ENCODE peak calls at places on chromosomes 1 and 21, in six cellular contexts. Y, V, N, F, E and U are unnamed samples.

GRCh38 chr1:77056525-77056924 is 162.7 kb downstream of the PIGK start:
- DNase-seq in Y (no peak), F (no peak), E (no peak), V (no peak), N (no peak), U (no peak)

GRCh38 chr1:94063379-94063778 is 57.6 kb downstream of the ABCA4 start:
- DNase-seq in F (peak; percentile 71), V (peak; percentile 81), Y (no peak), E (peak; percentile 64), N (no peak), U (peak; percentile 44)

GRCh38 chr21:46110499-46111192 is 12.7 kb downstream of the COL6A2 start:
- DNase-seq in E (peak; percentile 61), V (peak; percentile 70), F (peak; percentile 67), Y (peak; percentile 3), N (no peak), U (peak; percentile 10)

GRCh38 chr21:29621525-29621924 is 318.3 kb downstream of the GRIK1 start:
- DNase-seq in V (no peak), E (no peak), F (no peak), Y (no peak), N (no peak), U (no peak)

GRCh38 chr1:166819982-166820381 is 19.3 kb upstream of the POGK start:
- DNase-seq in Y (no peak), F (no peak), V (no peak), N (no peak), E (no peak), U (no peak)

GRCh38 chr1:41637367-41637766 is 152.9 kb upstream of the EDN2 start:
- DNase-seq in N (no peak), E (no peak), F (no peak), Y (no peak), V (no peak), U (no peak)

GRCh38 chr1:185864889-185865288 is 130.7 kb downstream of the HMCN1 start:
- DNase-seq in V (no peak), E (no peak), N (no peak), Y (no peak), F (no peak), U (no peak)

GRCh38 chr1:217019475-217019874 is 296.2 kb upstream of the ESRRG start:
- DNase-seq in V (no peak), F (no peak), N (no peak), E (no peak), Y (no peak), U (no peak)

GRCh38 chr1:99603699-99604595 is 42.0 kb upstream of the PALMD start:
- DNase-seq in Y (no peak), V (no peak), N (no peak), F (no peak), E (no peak), U (no peak)

GRCh38 chr1:206506803-206507394 is 432 bp upstream of the RASSF5 start:
- DNase-seq in F (no peak), V (no peak), Y (no peak), E (no peak), N (no peak), U (peak; percentile 47)

GRCh38 chr1:6996371-6996770 is 211.1 kb downstream of the CAMTA1 start:
- DNase-seq in F (no peak), Y (no peak), E (no peak), N (no peak), V (no peak), U (no peak)

GRCh38 chr1:147585640-147586383 is 44.5 kb downstream of the BCL9 start:
- DNase-seq in Y (no peak), E (no peak), V (no peak), N (no peak), F (no peak), U (peak; percentile 57)

GRCh38 chr1:246566808-246567154 is 525 bp downstream of the CNST start:
- DNase-seq in E (no peak), N (no peak), Y (no peak), F (peak; percentile 59), V (no peak), U (no peak)

GRCh38 chr1:187409341-187409740 is 580.6 kb downstream of the PLA2G4A start:
- DNase-seq in F (no peak), Y (no peak), V (no peak), E (no peak), N (no peak), U (no peak)

GRCh38 chr1:113659010-113659409 is 100.3 kb downstream of the PHTF1 start:
- DNase-seq in V (no peak), N (no peak), Y (no peak), E (no peak), F (no peak), U (no peak)

GRCh38 chr1:17372955-17373354 is 959 bp downstream of the PADI6 start:
- DNase-seq in F (no peak), Y (no peak), E (no peak), N (no peak), V (no peak), U (no peak)

GRCh38 chr1:161949543-161949942 is 74.1 kb downstream of the OLFML2B start:
- DNase-seq in V (no peak), F (no peak), Y (no peak), N (no peak), E (no peak), U (no peak)

GRCh38 chr1:27341525-27342252 is at the start of gene SYTL1:
- DNase-seq in E (no peak), Y (peak; percentile 72), V (no peak), F (no peak), N (no peak), U (no peak)

GRCh38 chr1:184882649-184883303 is 91.5 kb downstream of the NIBAN1 start:
- DNase-seq in N (no peak), V (no peak), E (peak; percentile 54), F (peak; percentile 63), Y (peak; percentile 68), U (no peak)

GRCh38 chr1:159826436-159827101 is at the start of gene SLAMF8:
- DNase-seq in N (no peak), F (peak; percentile 48), Y (no peak), V (no peak), E (no peak), U (no peak)

GRCh38 chr1:38527373-38527966 is 332.1 kb downstream of the RRAGC start:
- DNase-seq in Y (peak; percentile 68), E (no peak), F (no peak), V (no peak), N (no peak), U (no peak)

GRCh38 chr1:205056188-205056611 is 13.2 kb downstream of the CNTN2 start:
- DNase-seq in V (no peak), N (no peak), E (no peak), F (no peak), Y (no peak), U (no peak)

GRCh38 chr1:234102591-234102990 is 198.1 kb downstream of the SLC35F3 start:
- DNase-seq in V (no peak), N (no peak), F (peak; percentile 32), Y (no peak), E (no peak), U (no peak)

GRCh38 chr21:38806153-38806941 is 618 bp downstream of the ETS2 start:
- DNase-seq in F (peak; percentile 44), E (no peak), V (peak; percentile 69), Y (no peak), N (no peak), U (no peak)

DNA sequence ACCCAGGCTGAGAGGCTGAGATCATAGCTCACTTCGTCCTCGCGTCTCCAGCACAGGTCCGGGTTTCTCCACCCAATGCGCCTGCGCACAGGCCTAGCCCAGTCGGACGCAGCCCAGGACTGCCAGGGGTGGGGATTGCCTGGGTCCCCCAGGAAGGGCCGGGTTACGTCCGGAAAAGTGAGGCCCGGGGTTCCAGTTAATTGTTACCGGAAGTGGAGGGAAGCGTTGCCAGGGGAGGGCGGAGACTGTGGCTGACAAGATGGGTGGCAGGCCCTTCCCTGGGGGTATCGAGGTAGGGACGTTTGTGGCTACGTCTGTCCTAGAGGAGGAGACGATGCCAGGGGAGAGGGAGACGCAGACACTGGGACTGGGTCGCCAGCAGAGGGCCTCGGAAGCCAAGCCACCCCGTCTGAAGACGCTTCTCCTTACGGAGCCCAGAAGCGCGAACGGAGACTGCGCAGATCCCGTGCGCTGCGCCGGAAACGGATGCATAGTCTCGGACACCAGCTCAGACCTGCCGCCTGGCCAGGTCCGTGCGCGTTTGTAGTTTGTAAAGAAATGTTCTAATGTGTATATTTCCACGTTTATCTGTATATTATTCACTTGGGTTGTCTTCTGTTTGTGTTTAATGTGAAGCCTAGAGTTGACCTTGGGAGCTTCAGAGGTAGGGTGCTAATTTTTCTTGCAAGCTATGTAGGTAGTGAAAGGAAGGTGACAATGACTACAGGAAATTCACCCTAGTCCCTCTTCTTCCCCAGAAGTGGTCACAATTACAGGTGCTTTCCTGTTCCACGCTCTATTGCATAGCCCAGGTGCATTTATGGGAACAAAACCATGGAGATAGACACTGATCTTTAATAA is 7.3 kb downstream of the RSRP1 start:
- DNase-seq in E (peak; percentile 89), V (peak; percentile 91), N (peak; percentile 61), F (peak; percentile 90), Y (peak; percentile 92), U (peak; percentile 97)
- TF ChIP-seq POLR2A in E (no peak), V (no peak), N (no peak), F (peak; percentile 47), Y (peak; percentile 32), U (peak; percentile 74)

GRCh38 chr1:178575611-178576331 is 62.9 kb downstream of the TEX35 start:
- DNase-seq in V (no peak), F (no peak), N (no peak), E (no peak), Y (no peak), U (no peak)
- H3K4me1 ChIP-seq in V (no peaks in the 10 kb centered on the region), F (peaks cover 9% of the 10 kb centered on the region), N (no peaks in the 10 kb centered on the region), E (no peaks in the 10 kb centered on the region), Y (no peaks in the 10 kb centered on the region), U (no peaks in the 10 kb centered on the region)

DNA sequence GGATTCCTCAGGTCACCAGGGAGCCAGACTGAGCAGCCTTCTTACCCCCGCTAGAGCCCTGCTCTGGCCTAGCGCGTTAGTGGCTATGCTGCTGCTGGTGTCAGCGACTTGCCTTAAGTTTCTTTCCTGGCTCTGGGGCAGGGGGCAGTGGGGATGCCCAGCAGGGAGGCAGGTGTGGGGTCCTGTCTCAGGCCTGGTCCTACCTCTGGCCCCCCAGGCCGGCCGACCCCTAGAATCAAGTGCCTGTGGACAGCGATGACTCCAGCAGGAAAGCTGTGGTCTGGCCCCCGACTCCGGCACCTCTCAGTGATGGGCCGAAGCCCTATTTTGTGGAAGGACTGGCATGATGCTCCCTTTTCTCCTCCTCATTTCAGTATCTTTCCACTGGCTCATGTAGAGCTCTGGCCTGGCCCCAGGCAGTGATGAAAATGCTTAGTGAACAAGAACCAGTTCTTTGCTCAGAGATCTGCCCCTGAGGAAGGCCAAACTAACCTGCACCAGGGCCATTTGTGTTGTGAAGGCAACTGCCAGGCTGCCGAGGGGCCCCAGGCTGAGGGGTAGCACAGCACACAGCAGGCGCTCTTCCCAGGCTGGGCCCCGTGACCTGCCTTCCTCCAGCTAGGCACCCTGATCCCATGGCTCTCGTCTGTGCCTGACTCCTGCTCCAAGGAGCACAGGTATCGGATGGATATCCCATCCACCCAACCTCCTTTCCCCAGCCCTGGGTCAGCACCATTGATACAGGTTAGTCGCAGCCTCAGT is 23.7 kb downstream of the MRPL37 start:
- DNase-seq in Y (no peak), V (no peak), E (peak; percentile 57), N (no peak), F (no peak), U (no peak)
- TF ChIP-seq POLR2A in Y (no peak), V (no peak), E (no peak), N (no peak), F (no peak), U (no peak)

GRCh38 chr1:89545264-89546038 is 20.8 kb downstream of the LRRC8B start:
- DNase-seq in V (no peak), Y (no peak), F (no peak), N (no peak), E (no peak), U (peak; percentile 39)
- H3K4me1 ChIP-seq in V (peaks cover 1% of the 10 kb centered on the region), Y (peaks cover 4% of the 10 kb centered on the region), F (peaks cover 47% of the 10 kb centered on the region), N (peaks cover 27% of the 10 kb centered on the region), E (no peaks in the 10 kb centered on the region), U (peaks cover 46% of the 10 kb centered on the region)

GRCh38 chr1:241532864-241533263 is 686 bp downstream of the KMO start:
- DNase-seq in Y (no peak), V (no peak), F (no peak), N (no peak), E (no peak), U (no peak)
- TF ChIP-seq POLR2A in Y (no peak), V (no peak), F (no peak), N (no peak), E (no peak), U (no peak)